ENCODE peak calls at places on chromosome 4, in five cellular contexts. M, K, Z, X and Y are unnamed samples.
A peak's percentile ranks its signal among the peaks of the same experiment; 100 is the strongest.

GRCh38 chr4:6478546-6479220 is 6.3 kb upstream of the PPP2R2C start:
- DNase-seq in M (peak; percentile 5), K (no peak), Z (no peak), X (no peak), Y (no peak)

GRCh38 chr4:113411496-113411938 is 350.0 kb downstream of the CAMK2D start:
- DNase-seq in M (no peak), K (no peak), Z (peak; percentile 39), X (no peak), Y (no peak)

GRCh38 chr4:106707776-106708603 is 328.1 kb downstream of the DKK2 start:
- DNase-seq in M (no peak), K (no peak), Z (peak; percentile 24), X (no peak), Y (no peak)

GRCh38 chr4:8203817-8204216 is 4.7 kb downstream of the SH3TC1 start:
- DNase-seq in M (no peak), K (no peak), Z (no peak), X (no peak), Y (no peak)

GRCh38 chr4:121932212-121932974 is 19.5 kb downstream of the TRPC3 start:
- DNase-seq in M (no peak), K (no peak), Z (no peak), X (no peak), Y (no peak)

GRCh38 chr4:73917081-73917501 is 47.9 kb downstream of the CXCL1 start:
- DNase-seq in M (no peak), K (no peak), Z (peak; percentile 94), X (no peak), Y (no peak)

GRCh38 chr4:80309301-80310004 is 26.1 kb upstream of the CFAP299 start:
- DNase-seq in M (no peak), K (no peak), Z (peak; percentile 76), X (no peak), Y (no peak)

GRCh38 chr4:101944649-101945048 is 154.1 kb downstream of the BANK1 start:
- DNase-seq in M (no peak), K (no peak), Z (no peak), X (no peak), Y (no peak)